ENCODE peak calls at places on chromosomes 7 and 10, in eight cellular contexts. Z, Y, I, W, N, A, Q and M are unnamed samples.

GRCh38 chr7:95250591-95250990 is 73.7 kb downstream of the PON1 start:
- DNase-seq in Q (no peak), I (no peak), A (no peak), N (no peak), Z (no peak), Y (no peak), W (no peak), M (no peak)

GRCh38 chr10:128606041-128606440 is 479.8 kb upstream of the MKI67 start:
- DNase-seq in I (no peak), Y (no peak), N (no peak), Z (no peak), Q (no peak), A (no peak), W (no peak), M (no peak)

GRCh38 chr7:50212666-50213621 is 91.6 kb upstream of the IKZF1 start:
- DNase-seq in N (no peak), Z (no peak), Y (no peak), A (no peak), Q (no peak), W (no peak), I (no peak), M (no peak)

GRCh38 chr7:22356010-22356854 is 722 bp downstream of the RAPGEF5 start:
- DNase-seq in Y (no peak), A (peak), N (peak), Z (no peak), W (no peak), I (peak), Q (no peak), M (peak)

GRCh38 chr10:120506674-120507073 is 49.6 kb downstream of the PLPP4 start:
- DNase-seq in A (no peak), Y (no peak), N (no peak), W (peak), Z (no peak), I (no peak), Q (no peak), M (no peak)

GRCh38 chr7:40622830-40623507 is 488.2 kb downstream of the SUGCT start:
- DNase-seq in Y (no peak), Z (no peak), N (no peak), Q (no peak), I (no peak), W (no peak), A (no peak), M (no peak)

GRCh38 chr10:43944742-43945730 is 296.4 kb upstream of the ZNF32 start:
- DNase-seq in Y (no peak), W (no peak), A (no peak), N (no peak), I (peak), Q (peak), Z (peak), M (no peak)

GRCh38 chr7:107940951-107941350 is 50.0 kb downstream of the DLD start:
- DNase-seq in N (no peak), Y (no peak), A (no peak), I (no peak), Z (no peak), W (no peak), Q (no peak), M (no peak)

GRCh38 chr10:43340619-43341018 is 30.8 kb upstream of the FXYD4 start:
- DNase-seq in Z (peak), I (peak), Y (peak), W (no peak), N (no peak), A (no peak), Q (no peak), M (peak)

GRCh38 chr10:53536322-53536721 is 763.7 kb upstream of the MBL2 start:
- DNase-seq in I (no peak), Q (no peak), Y (no peak), A (no peak), W (no peak), Z (no peak), N (no peak), M (no peak)

GRCh38 chr10:133396035-133396624 is 2.2 kb downstream of the MTG1 start:
- DNase-seq in N (no peak), A (no peak), I (peak), Z (no peak), Q (no peak), W (no peak), Y (no peak), M (no peak)

GRCh38 chr10:52216852-52217251 is 97.2 kb upstream of the DKK1 start:
- DNase-seq in W (peak), Y (no peak), N (no peak), Q (no peak), I (no peak), Z (no peak), A (no peak), M (no peak)

GRCh38 chr7:132161231-132161915 is 414.9 kb downstream of the PLXNA4 start:
- DNase-seq in N (no peak), Y (no peak), Z (no peak), A (no peak), W (no peak), I (peak), Q (no peak), M (peak)

GRCh38 chr10:34474060-34474376 is 341.1 kb downstream of the PARD3 start:
- DNase-seq in A (no peak), I (no peak), Y (peak), Q (no peak), W (no peak), N (no peak), Z (no peak), M (no peak)

GRCh38 chr10:68474021-68474420 is 2.2 kb upstream of the DNA2 start:
- DNase-seq in Q (no peak), A (no peak), Z (no peak), W (no peak), N (no peak), Y (no peak), I (no peak), M (no peak)

GRCh38 chr10:1050555-1050954 is 1.6 kb upstream of the IDI1 start:
- DNase-seq in I (no peak), W (no peak), Z (peak), Q (no peak), N (no peak), Y (peak), A (peak), M (peak)

GRCh38 chr7:5172196-5172800 is 17.7 kb upstream of the WIPI2 start:
- DNase-seq in W (no peak), Q (no peak), N (no peak), Y (no peak), I (no peak), A (no peak), Z (no peak), M (no peak)

GRCh38 chr7:133376514-133376913 is 123.6 kb downstream of the EXOC4 start:
- DNase-seq in Z (no peak), W (no peak), N (no peak), A (no peak), Y (no peak), Q (no peak), I (no peak), M (no peak)

GRCh38 chr7:27516415-27516814 is 146.3 kb downstream of the HIBADH start:
- DNase-seq in I (no peak), A (peak), Q (no peak), Z (no peak), Y (no peak), W (no peak), N (no peak), M (no peak)

GRCh38 chr7:47322731-47323130 is 259.2 kb downstream of the TNS3 start:
- DNase-seq in I (no peak), Q (no peak), N (no peak), A (no peak), Y (no peak), Z (no peak), W (no peak), M (no peak)

GRCh38 chr10:124768791-124769190 is 22.9 kb downstream of the EEF1AKMT2 start:
- DNase-seq in Z (no peak), A (no peak), I (no peak), Y (no peak), Q (no peak), N (no peak), W (no peak), M (no peak)

GRCh38 chr10:68086011-68086410 is 10.9 kb upstream of the HERC4 start:
- DNase-seq in Y (no peak), A (no peak), I (no peak), Z (no peak), N (no peak), W (no peak), Q (no peak), M (no peak)

GRCh38 chr10:117260094-117260493 is 19.2 kb downstream of the SLC18A2 start:
- DNase-seq in N (no peak), Q (no peak), A (peak), W (no peak), Z (no peak), I (no peak), Y (no peak), M (no peak)

GRCh38 chr10:69634759-69635425 is 4.8 kb downstream of the FAM241B start:
- DNase-seq in N (no peak), A (no peak), Z (no peak), W (no peak), Q (no peak), Y (no peak), I (no peak), M (no peak)

DNA sequence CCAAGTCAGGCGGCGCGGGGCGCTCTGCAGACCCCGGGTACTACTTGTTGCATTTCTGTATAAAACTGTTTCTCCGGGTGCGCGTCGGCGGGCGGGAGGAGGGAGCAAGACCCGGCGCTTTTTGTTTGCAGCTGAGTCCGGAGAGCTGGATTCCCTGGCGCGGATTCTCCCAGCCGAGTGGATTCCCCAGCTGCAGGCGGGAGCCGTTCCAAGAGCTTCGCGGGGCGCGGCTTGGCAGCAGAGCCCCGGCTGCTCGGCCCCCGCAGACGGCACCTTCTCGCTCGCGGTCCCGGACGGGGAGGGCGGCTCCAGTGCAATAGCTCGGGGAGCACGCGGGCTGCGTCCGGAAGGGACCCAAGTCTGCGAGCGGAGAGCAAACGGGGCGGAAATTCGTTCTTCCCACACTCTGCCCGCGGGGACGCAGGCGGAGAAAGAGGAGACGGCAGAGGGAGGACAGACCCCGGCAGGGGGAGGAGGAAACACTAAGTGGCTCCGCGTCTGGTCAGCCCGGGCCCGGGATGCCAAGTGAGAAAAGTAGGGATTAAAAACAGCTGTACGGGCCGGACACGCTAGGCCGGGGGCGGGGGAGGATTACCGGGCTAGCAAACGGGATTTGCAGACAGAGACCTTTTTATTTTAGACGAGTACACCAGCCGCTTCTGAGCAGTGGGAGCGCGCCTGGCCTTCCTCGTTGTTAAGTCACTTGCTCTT is at the start of gene TRIL:
- DNase-seq in Q (peak), N (peak), Y (no peak), W (no peak), I (peak), A (peak), Z (peak), M (no peak)
- TF ChIP-seq CTCF in Q (no peak), N (no peak), Y (no peak), W (no peak), I (no peak), A (no peak), Z (no peak), M (no peak)

DNA sequence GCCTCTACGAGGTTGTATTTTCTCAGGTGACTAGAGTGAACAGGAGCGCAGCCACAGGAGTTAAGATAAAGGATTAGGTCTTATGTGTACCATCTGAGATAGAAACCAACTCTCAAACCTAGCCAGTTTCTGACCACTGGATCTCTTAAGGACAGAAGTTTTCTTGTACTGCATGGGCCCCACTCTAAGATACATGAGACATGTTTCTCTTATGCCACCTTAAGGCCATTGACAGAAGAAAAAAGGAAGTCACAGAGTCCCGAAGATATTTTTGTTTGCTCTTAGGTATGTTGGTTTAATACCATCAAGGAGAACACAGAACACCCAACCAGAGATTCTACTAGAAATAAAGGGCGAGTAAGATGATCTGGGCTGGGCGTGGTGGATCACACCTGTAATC is 335.8 kb downstream of the FRMD4A start:
- DNase-seq in A (no peak), Y (no peak), W (no peak), N (no peak), Q (no peak), Z (no peak), I (no peak), M (no peak)
- TF ChIP-seq CTCF in A (peak), Y (no peak), W (no peak), N (no peak), Q (no peak), Z (no peak), I (no peak), M (no peak)

GRCh38 chr7:137606061-137606674 is 240.6 kb downstream of the DGKI start:
- DNase-seq in A (peak), W (peak), I (no peak), Q (no peak), Y (peak), Z (no peak), N (no peak), M (no peak)
- TF ChIP-seq CTCF in A (no peak), W (peak), I (peak), Q (no peak), Y (peak), Z (no peak), N (peak), M (no peak)

GRCh38 chr10:26274391-26274790 is 57.8 kb downstream of the GAD2 start:
- DNase-seq in Q (no peak), Z (no peak), W (no peak), I (no peak), N (no peak), A (no peak), Y (no peak), M (no peak)

GRCh38 chr10:26269754-26270153 is 53.2 kb downstream of the GAD2 start:
- DNase-seq in Q (no peak), I (no peak), Z (no peak), Y (peak), N (peak), A (peak), W (peak), M (peak)
- TF ChIP-seq CTCF in Q (no peak), I (peak), Z (no peak), Y (peak), N (peak), A (peak), W (peak), M (peak)